ENCODE peak calls at places on chromosomes 16 and 17, in five cellular contexts. H, C, O, V and U are unnamed samples.
A peak's percentile ranks its signal among the peaks of the same experiment; 100 is the strongest.

GRCh38 chr17:29155235-29155965 is 24.8 kb downstream of the MYO18A start:
- DNase-seq in C (no peak), V (peak; percentile 32), H (no peak), O (no peak), U (peak; percentile 36)

GRCh38 chr16:84582958-84583516 is 34.8 kb downstream of the COTL1 start:
- DNase-seq in H (no peak), C (no peak), V (no peak), O (peak; percentile 31), U (peak; percentile 24)

GRCh38 chr16:84085774-84086173 is 31.0 kb downstream of the MBTPS1 start:
- DNase-seq in O (no peak), C (no peak), H (peak; percentile 67), V (no peak), U (no peak)

GRCh38 chr16:24610421-24610765 is 71.0 kb downstream of the RBBP6 start:
- DNase-seq in C (peak; percentile 9), V (peak; percentile 42), O (peak; percentile 27), H (no peak), U (peak; percentile 17)

GRCh38 chr17:27433521-27433920 is 22.7 kb upstream of the KSR1 start:
- DNase-seq in V (no peak), C (no peak), H (no peak), O (no peak), U (no peak)

GRCh38 chr17:38403491-38403890 is 24.8 kb upstream of the ARHGAP23 start:
- DNase-seq in H (no peak), V (no peak), C (no peak), O (peak; percentile 52), U (peak; percentile 58)

GRCh38 chr16:58026139-58026704 is 668 bp downstream of the MMP15 start:
- DNase-seq in H (no peak), V (peak; percentile 37), O (peak; percentile 28), C (no peak), U (peak; percentile 41)

GRCh38 chr17:1977583-1978395 is 47.3 kb downstream of the RTN4RL1 start:
- DNase-seq in V (no peak), H (no peak), C (no peak), O (no peak), U (no peak)

GRCh38 chr16:67843343-67843765 is 1.2 kb downstream of the THAP11 start:
- DNase-seq in H (peak; percentile 50), V (no peak), O (no peak), C (no peak), U (no peak)

GRCh38 chr16:85449195-85449884 is 163.8 kb upstream of the GSE1 start:
- DNase-seq in H (peak; percentile 83), C (no peak), V (no peak), O (no peak), U (no peak)

GRCh38 chr16:27639588-27640276 is 89.8 kb downstream of the KATNIP start:
- DNase-seq in H (peak; percentile 36), V (no peak), O (peak; percentile 63), C (no peak), U (peak; percentile 67)

GRCh38 chr16:29662729-29663019 is 373 bp upstream of the SPN start:
- DNase-seq in O (no peak), V (no peak), C (no peak), H (peak; percentile 95), U (no peak)

GRCh38 chr16:352547-353403 is at the start of gene AXIN1:
- DNase-seq in O (peak; percentile 81), V (peak; percentile 99), H (peak; percentile 91), C (peak; percentile 76), U (peak; percentile 75)

GRCh38 chr16:353404-354285 is 1.1 kb upstream of the AXIN1 start:
- DNase-seq in C (no peak), V (peak; percentile 40), H (no peak), O (no peak), U (no peak)

GRCh38 chr16:356756-357155 is 4.2 kb upstream of the AXIN1 start:
- DNase-seq in V (no peak), H (no peak), O (no peak), C (no peak), U (no peak)

GRCh38 chr16:354971-355441 is 2.5 kb upstream of the AXIN1 start:
- DNase-seq in C (no peak), O (no peak), V (no peak), H (no peak), U (no peak)

GRCh38 chr16:354286-354881 is 1.9 kb upstream of the AXIN1 start:
- DNase-seq in H (no peak), V (no peak), C (no peak), O (no peak), U (no peak)
- H3K4me3 ChIP-seq in H (no peak overlapping the region), V (no peak overlapping the region), C (no peak overlapping the region), O (no peak overlapping the region), U (no peak overlapping the region)

GRCh38 chr17:82926081-82926480 is 86.3 kb upstream of the ZNF750 start:
- DNase-seq in C (no peak), V (no peak), H (no peak), O (no peak), U (no peak)
- H3K4me3 ChIP-seq in C (no peak overlapping the region), V (no peak overlapping the region), H (no peak overlapping the region), O (no peak overlapping the region), U (no peak overlapping the region)

DNA sequence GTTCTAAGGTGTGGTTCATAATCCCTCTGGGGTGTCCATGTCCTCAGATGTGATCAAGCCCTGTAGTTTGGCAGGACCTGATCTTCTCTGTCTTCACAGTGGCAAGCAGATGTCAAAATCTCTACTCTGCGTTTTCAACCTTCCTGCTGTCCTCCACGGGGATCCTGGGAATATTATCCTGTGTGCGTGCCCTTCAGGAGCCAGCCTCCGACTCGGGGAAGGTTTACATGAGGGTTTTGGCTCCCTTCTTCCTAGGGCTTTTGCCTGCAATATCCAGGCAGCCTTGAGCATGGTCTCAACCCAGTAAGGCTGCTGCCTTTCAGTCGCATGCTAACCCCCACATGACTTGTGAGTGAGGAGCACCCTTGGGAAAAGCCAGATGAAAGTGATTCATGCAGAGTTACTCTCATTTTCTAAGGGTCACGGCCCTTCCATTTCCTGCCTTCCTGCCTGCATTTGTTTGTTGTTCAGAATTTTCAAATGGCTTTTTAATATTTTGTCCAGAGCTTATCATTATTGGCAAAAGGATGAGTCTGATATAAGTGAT is 202.2 kb upstream of the CHMP6 start:
- DNase-seq in H (no peak), C (peak; percentile 63), V (peak; percentile 47), O (peak; percentile 98), U (peak; percentile 95)
- H3K4me3 ChIP-seq in H (peak overlapping the region; percentile 26), C (no peak overlapping the region), V (no peak overlapping the region), O (no peak overlapping the region), U (peak overlapping the region; percentile 31)

GRCh38 chr17:40177275-40177874 is at the start of gene RAPGEFL1:
- DNase-seq in V (peak; percentile 78), H (peak; percentile 45), C (no peak), O (peak; percentile 65), U (peak; percentile 31)
- H3K4me3 ChIP-seq in V (peak within 1 kb of the TSS; percentile 51), H (no peak within 1 kb of the TSS), C (peak within 1 kb of the TSS; percentile 46), O (peak within 1 kb of the TSS; percentile 44), U (peak within 1 kb of the TSS; percentile 54)

DNA sequence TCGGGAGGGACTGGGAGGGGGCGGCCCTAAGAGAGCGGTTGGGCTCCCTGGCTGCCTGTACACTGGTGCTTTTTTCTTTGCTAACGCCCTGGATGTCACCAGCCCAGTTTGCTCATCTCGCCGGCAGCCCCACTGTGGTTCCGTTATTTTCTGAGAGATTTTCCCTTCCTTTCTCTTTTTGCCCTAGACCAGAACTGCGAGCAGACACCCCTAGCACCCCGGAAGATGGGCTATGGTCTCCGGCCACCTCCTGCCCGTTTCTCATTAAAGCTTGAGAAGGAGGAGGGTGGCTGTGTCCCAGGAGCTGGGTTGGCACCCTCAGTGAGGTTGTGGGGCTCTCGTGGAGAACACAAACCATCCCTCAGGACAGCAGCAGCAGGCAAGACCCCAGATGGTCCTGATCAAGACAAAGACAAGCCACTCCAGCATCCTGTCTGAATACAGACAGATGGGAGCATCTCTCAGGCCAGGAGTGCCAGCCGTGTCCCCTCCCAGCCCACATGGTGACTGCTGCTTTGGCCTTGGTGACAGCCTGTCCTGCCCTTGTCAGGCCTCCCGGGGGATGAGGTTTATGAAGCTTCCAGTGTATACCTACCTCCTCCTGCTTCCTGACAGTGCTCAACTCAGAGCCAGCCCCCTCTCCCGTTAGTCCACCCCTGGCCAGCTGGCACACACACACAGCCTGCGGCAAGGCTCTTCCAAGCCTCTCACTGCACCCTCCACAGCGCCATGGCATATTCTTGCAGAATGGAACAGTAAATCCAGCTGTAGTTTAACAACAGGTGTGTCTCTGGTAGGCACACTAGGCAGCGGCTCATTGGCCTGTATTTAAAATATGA is 77.2 kb downstream of the KCNJ12 start:
- DNase-seq in O (no peak), V (no peak), H (no peak), C (no peak), U (no peak)
- H3K4me3 ChIP-seq in O (no peak overlapping the region), V (no peak overlapping the region), H (no peak overlapping the region), C (no peak overlapping the region), U (no peak overlapping the region)

GRCh38 chr17:75976175-75976848 is 2.7 kb downstream of the ACOX1 start:
- DNase-seq in H (no peak), C (no peak), V (no peak), O (peak; percentile 73), U (peak; percentile 37)
- H3K4me3 ChIP-seq in H (no peak overlapping the region), C (no peak overlapping the region), V (no peak overlapping the region), O (peak overlapping the region; percentile 24), U (peak overlapping the region; percentile 32)